ENCODE peak calls at places on chromosomes 2 and 18, in seven cellular contexts. M is transverse colon, C is stomach, N is A549, Z is HCT116, X is breast epithelium, V is heart left ventricle. K is an unnamed sample.

GRCh38 chr2:64781991-64782390 is 128.3 kb upstream of the SERTAD2 start:
- DNase-seq in M (no peak), N (no peak), Z (no peak), C (no peak), X (no peak), V (no peak), K (no peak)

GRCh38 chr2:233799716-233800115 is 21.6 kb downstream of the MROH2A start:
- DNase-seq in N (no peak), M (no peak), X (no peak), V (no peak), Z (no peak), C (no peak), K (peak; percentile 6)

GRCh38 chr18:74945774-74946545 is 263.0 kb downstream of the PTGR3 start:
- DNase-seq in N (no peak), C (no peak), V (no peak), M (no peak), X (no peak), Z (no peak), K (no peak)

GRCh38 chr2:74708883-74709282 is 54.8 kb downstream of the SEMA4F start:
- DNase-seq in N (no peak), Z (no peak), X (no peak), M (no peak), V (no peak), C (no peak), K (no peak)

GRCh38 chr2:233912799-233913423 is 4.3 kb upstream of the TRPM8 start:
- DNase-seq in V (no peak), M (no peak), Z (no peak), C (no peak), X (no peak), N (peak; percentile 12), K (no peak)

GRCh38 chr2:120134263-120134662 is 88.9 kb downstream of the TMEM185B start:
- DNase-seq in C (no peak), V (no peak), N (peak; percentile 27), X (no peak), M (no peak), Z (peak; percentile 37), K (no peak)

GRCh38 chr2:222703866-222704265 is 32.4 kb downstream of the MOGAT1 start:
- DNase-seq in X (no peak), C (no peak), N (no peak), V (no peak), M (no peak), Z (no peak), K (no peak)

GRCh38 chr2:225103737-225104141 is 61.5 kb upstream of the DOCK10 start:
- DNase-seq in C (no peak), M (no peak), V (no peak), N (no peak), X (no peak), Z (no peak), K (no peak)

GRCh38 chr2:85911097-85911496 is 22.3 kb upstream of the ST3GAL5 start:
- DNase-seq in N (no peak), V (no peak), X (no peak), M (no peak), Z (no peak), C (no peak), K (no peak)

GRCh38 chr18:13229021-13229671 is 10.6 kb downstream of the LDLRAD4 start:
- DNase-seq in N (no peak), Z (no peak), X (no peak), V (no peak), C (no peak), M (no peak), K (no peak)

GRCh38 chr2:65024149-65024829 is 31.9 kb upstream of the CEP68 start:
- DNase-seq in V (no peak), Z (peak; percentile 12), N (no peak), C (no peak), X (no peak), M (no peak), K (no peak)

GRCh38 chr18:75582406-75582821 is 154.9 kb upstream of the SMIM21 start:
- DNase-seq in M (no peak), X (no peak), Z (no peak), N (no peak), V (no peak), C (no peak), K (no peak)

GRCh38 chr2:183032200-183032794 is 6.0 kb downstream of the NCKAP1 start:
- DNase-seq in X (no peak), N (no peak), Z (no peak), V (no peak), C (no peak), M (no peak), K (no peak)

GRCh38 chr2:196515041-196515440 is 124.5 kb upstream of the CCDC150 start:
- DNase-seq in C (no peak), Z (no peak), X (no peak), M (no peak), N (no peak), V (peak; percentile 65), K (no peak)

GRCh38 chr2:88690591-88691338 is 708 bp upstream of the RPIA start:
- DNase-seq in X (peak; percentile 62), Z (peak; percentile 19), C (peak; percentile 53), V (no peak), M (peak; percentile 60), N (peak; percentile 49), K (peak; percentile 86)

GRCh38 chr2:182593394-182593707 is 122.7 kb upstream of the DNAJC10 start:
- DNase-seq in M (no peak), X (no peak), C (no peak), Z (no peak), N (no peak), V (no peak), K (no peak)

GRCh38 chr2:8761529-8762164 is 75.8 kb downstream of the KIDINS220 start:
- DNase-seq in V (no peak), C (no peak), N (peak; percentile 49), X (no peak), Z (peak; percentile 23), M (no peak), K (no peak)

GRCh38 chr2:131126436-131126835 is 21.3 kb downstream of the PLEKHB2 start:
- DNase-seq in C (no peak), V (no peak), X (no peak), N (no peak), Z (no peak), M (no peak), K (no peak)

GRCh38 chr2:188986839-188987238 is 12.7 kb downstream of the COL3A1 start:
- DNase-seq in Z (no peak), C (no peak), M (no peak), V (no peak), X (no peak), N (no peak), K (no peak)

DNA sequence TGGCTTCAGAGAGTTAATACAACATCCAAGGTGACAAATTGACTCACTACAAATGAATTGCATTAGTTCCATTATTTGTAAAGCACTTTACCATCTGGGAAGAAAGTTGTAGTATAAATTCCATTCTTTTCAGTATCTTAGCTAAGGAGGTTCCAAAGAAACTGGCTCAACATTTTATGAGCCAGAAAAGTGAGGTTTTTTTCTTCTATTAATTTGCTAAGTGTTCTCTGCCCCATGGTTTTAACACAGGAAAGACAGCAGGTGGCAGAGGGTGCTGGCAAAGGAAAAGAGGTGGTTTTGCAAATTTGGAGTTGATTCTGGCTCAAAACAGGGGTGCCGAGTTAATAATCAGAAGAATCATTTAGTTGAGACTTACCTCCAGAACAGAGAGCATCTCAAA is 410.1 kb downstream of the MTX2 start:
- DNase-seq in Z (no peak), M (no peak), V (no peak), N (no peak), C (no peak), X (no peak), K (no peak)
- TF ChIP-seq CTCF in Z (no peak), M (no peak), V (no peak), N (no peak), C (no peak), X (no peak), K (no peak)

GRCh38 chr2:34096552-34097171 is 497.6 kb upstream of the FAM98A start:
- DNase-seq in N (peak; percentile 19), M (peak; percentile 57), C (peak; percentile 60), Z (peak; percentile 32), X (no peak), V (no peak), K (peak; percentile 26)

GRCh38 chr2:34099377-34099776 is 500.3 kb upstream of the FAM98A start:
- DNase-seq in C (no peak), M (no peak), N (no peak), X (no peak), V (no peak), Z (no peak), K (no peak)

GRCh38 chr2:34093790-34094189 is 494.7 kb upstream of the FAM98A start:
- DNase-seq in M (no peak), X (no peak), Z (no peak), N (no peak), V (no peak), C (no peak), K (no peak)
- TF ChIP-seq POLR2A in M (no peak), X (no peak), Z (no peak), N (no peak), V (no peak), C (no peak), K (no peak)

GRCh38 chr2:149587220-149587949 is at the start of gene MMADHC:
- DNase-seq in X (peak; percentile 91), N (peak; percentile 79), V (peak; percentile 97), C (peak; percentile 96), M (peak; percentile 96), Z (peak; percentile 92), K (peak; percentile 98)

GRCh38 chr2:149587950-149588487 is 444 bp upstream of the MMADHC start:
- DNase-seq in V (no peak), C (no peak), M (no peak), Z (no peak), X (no peak), N (no peak), K (no peak)

GRCh38 chr2:149585317-149585885 is 2.2 kb downstream of the MMADHC start:
- DNase-seq in X (no peak), Z (no peak), N (no peak), V (no peak), C (no peak), M (no peak), K (no peak)

GRCh38 chr2:149586898-149587219 is 716 bp downstream of the MMADHC start:
- DNase-seq in C (no peak), N (no peak), Z (no peak), X (no peak), V (no peak), M (no peak), K (no peak)

GRCh38 chr2:149586063-149586462 is 1.5 kb downstream of the MMADHC start:
- DNase-seq in N (no peak), V (no peak), M (no peak), X (no peak), Z (no peak), C (no peak), K (no peak)
- H3K4me3 ChIP-seq in N (peak overlapping the region; percentile 80), V (peak overlapping the region; percentile 83), M (no peak overlapping the region), X (peak overlapping the region; percentile 80), Z (peak overlapping the region; percentile 90), C (peak overlapping the region; percentile 75), K (no peak overlapping the region)

GRCh38 chr18:669077-669476 is 11.6 kb downstream of the TYMS start:
- DNase-seq in Z (no peak), N (no peak), V (no peak), M (no peak), X (no peak), C (no peak), K (no peak)

GRCh38 chr18:662197-662596 is 4.7 kb downstream of the TYMS start:
- DNase-seq in X (no peak), Z (no peak), N (no peak), V (no peak), M (no peak), C (no peak), K (no peak)

GRCh38 chr18:668263-668662 is 10.8 kb downstream of the TYMS start:
- DNase-seq in X (no peak), N (no peak), V (no peak), Z (no peak), M (no peak), C (no peak), K (no peak)

GRCh38 chr18:666628-667027 is 9.2 kb downstream of the TYMS start:
- DNase-seq in N (no peak), V (no peak), M (no peak), X (no peak), Z (no peak), C (no peak), K (no peak)

GRCh38 chr18:666177-666576 is 8.7 kb downstream of the TYMS start:
- DNase-seq in C (no peak), V (no peak), M (no peak), N (no peak), X (no peak), Z (no peak), K (no peak)
- TF ChIP-seq CTCF in C (no peak), V (no peak), M (no peak), N (no peak), X (no peak), Z (no peak), K (no peak)

K was measured in lower leg skin.